ENCODE peak calls at places on chromosomes 12 and 14, in nine cellular contexts. One of them, this sample, is unnamed.

GRCh38 chr14:67335781-67336180 is 23.8 kb downstream of the ATP6V1D start:
- DNase-seq in CD8-positive, alpha-beta T cell: no peak
- DNase-seq in adipocyte: peak; percentile 33
- DNase-seq in CD4-positive, alpha-beta memory T cell: peak; percentile 4
- DNase-seq in OCI-LY7: peak; percentile 34
- DNase-seq in thyroid gland: no peak
- DNase-seq in mammary epithelial cell: no peak
- DNase-seq in aorta: no peak
- DNase-seq in thoracic aorta: no peak
- DNase-seq in this sample: no peak

GRCh38 chr12:52216807-52217206 is 16.2 kb upstream of the KRT7 start:
- DNase-seq in CD8-positive, alpha-beta T cell: no peak
- DNase-seq in adipocyte: no peak
- DNase-seq in CD4-positive, alpha-beta memory T cell: no peak
- DNase-seq in OCI-LY7: no peak
- DNase-seq in thyroid gland: peak; percentile 99
- DNase-seq in mammary epithelial cell: no peak
- DNase-seq in aorta: peak; percentile 79
- DNase-seq in thoracic aorta: no peak
- DNase-seq in this sample: no peak

GRCh38 chr12:5691943-5692342 is 253.1 kb downstream of the ANO2 start:
- DNase-seq in CD8-positive, alpha-beta T cell: no peak
- DNase-seq in adipocyte: peak; percentile 46
- DNase-seq in CD4-positive, alpha-beta memory T cell: no peak
- DNase-seq in OCI-LY7: no peak
- DNase-seq in thyroid gland: no peak
- DNase-seq in mammary epithelial cell: no peak
- DNase-seq in aorta: no peak
- DNase-seq in thoracic aorta: no peak
- DNase-seq in this sample: no peak

GRCh38 chr14:103628684-103629502 is at the start of gene KLC1:
- DNase-seq in CD8-positive, alpha-beta T cell: peak; percentile 85
- DNase-seq in adipocyte: peak; percentile 91
- DNase-seq in CD4-positive, alpha-beta memory T cell: peak; percentile 82
- DNase-seq in OCI-LY7: peak; percentile 79
- DNase-seq in thyroid gland: peak; percentile 82
- DNase-seq in mammary epithelial cell: peak; percentile 73
- DNase-seq in aorta: peak; percentile 96
- DNase-seq in thoracic aorta: peak; percentile 40
- DNase-seq in this sample: peak; percentile 72

GRCh38 chr12:132583311-132583710 is 27.1 kb downstream of the LRCOL1 start:
- DNase-seq in CD8-positive, alpha-beta T cell: no peak
- DNase-seq in adipocyte: no peak
- DNase-seq in CD4-positive, alpha-beta memory T cell: no peak
- DNase-seq in OCI-LY7: no peak
- DNase-seq in thyroid gland: no peak
- DNase-seq in mammary epithelial cell: no peak
- DNase-seq in aorta: no peak
- DNase-seq in thoracic aorta: no peak
- DNase-seq in this sample: no peak

GRCh38 chr14:58639842-58640484 is 2.2 kb downstream of the DACT1 start:
- DNase-seq in CD8-positive, alpha-beta T cell: no peak
- DNase-seq in adipocyte: peak; percentile 92
- DNase-seq in CD4-positive, alpha-beta memory T cell: no peak
- DNase-seq in OCI-LY7: peak; percentile 12
- DNase-seq in thyroid gland: peak; percentile 54
- DNase-seq in mammary epithelial cell: peak; percentile 59
- DNase-seq in aorta: no peak
- DNase-seq in thoracic aorta: no peak
- DNase-seq in this sample: no peak

GRCh38 chr12:98513379-98514318 is 1.7 kb upstream of the TMPO start:
- DNase-seq in CD8-positive, alpha-beta T cell: no peak
- DNase-seq in adipocyte: no peak
- DNase-seq in CD4-positive, alpha-beta memory T cell: no peak
- DNase-seq in OCI-LY7: peak; percentile 69
- DNase-seq in thyroid gland: no peak
- DNase-seq in mammary epithelial cell: no peak
- DNase-seq in aorta: no peak
- DNase-seq in thoracic aorta: no peak
- DNase-seq in this sample: no peak

GRCh38 chr14:104536942-104537612 is 42.5 kb upstream of the C14orf180 start:
- DNase-seq in CD8-positive, alpha-beta T cell: no peak
- DNase-seq in adipocyte: peak; percentile 17
- DNase-seq in CD4-positive, alpha-beta memory T cell: no peak
- DNase-seq in OCI-LY7: no peak
- DNase-seq in thyroid gland: peak; percentile 9
- DNase-seq in mammary epithelial cell: peak; percentile 79
- DNase-seq in aorta: no peak
- DNase-seq in thoracic aorta: no peak
- DNase-seq in this sample: no peak

GRCh38 chr12:2752676-2753371 is 41.9 kb upstream of the FKBP4 start:
- DNase-seq in CD8-positive, alpha-beta T cell: peak; percentile 87
- DNase-seq in adipocyte: peak; percentile 84
- DNase-seq in CD4-positive, alpha-beta memory T cell: peak; percentile 72
- DNase-seq in OCI-LY7: no peak
- DNase-seq in thyroid gland: peak; percentile 83
- DNase-seq in mammary epithelial cell: peak; percentile 55
- DNase-seq in aorta: peak; percentile 96
- DNase-seq in thoracic aorta: no peak
- DNase-seq in this sample: peak; percentile 62

GRCh38 chr12:27595231-27595642 is 71.2 kb downstream of the PPFIBP1 start:
- DNase-seq in CD8-positive, alpha-beta T cell: no peak
- DNase-seq in adipocyte: peak; percentile 94
- DNase-seq in CD4-positive, alpha-beta memory T cell: no peak
- DNase-seq in OCI-LY7: no peak
- DNase-seq in thyroid gland: peak; percentile 36
- DNase-seq in mammary epithelial cell: no peak
- DNase-seq in aorta: no peak
- DNase-seq in thoracic aorta: peak; percentile 65
- DNase-seq in this sample: no peak

GRCh38 chr12:96091833-96092232 is 56.4 kb upstream of the LTA4H start:
- DNase-seq in CD8-positive, alpha-beta T cell: no peak
- DNase-seq in adipocyte: no peak
- DNase-seq in CD4-positive, alpha-beta memory T cell: no peak
- DNase-seq in OCI-LY7: peak; percentile 10
- DNase-seq in thyroid gland: no peak
- DNase-seq in mammary epithelial cell: peak; percentile 69
- DNase-seq in aorta: no peak
- DNase-seq in thoracic aorta: no peak
- DNase-seq in this sample: no peak

GRCh38 chr12:55700255-55701018 is 7.3 kb downstream of the ITGA7 start:
- DNase-seq in CD8-positive, alpha-beta T cell: no peak
- DNase-seq in adipocyte: peak; percentile 43
- DNase-seq in CD4-positive, alpha-beta memory T cell: no peak
- DNase-seq in OCI-LY7: no peak
- DNase-seq in thyroid gland: no peak
- DNase-seq in mammary epithelial cell: peak; percentile 35
- DNase-seq in aorta: peak; percentile 84
- DNase-seq in thoracic aorta: no peak
- DNase-seq in this sample: no peak

GRCh38 chr12:71719647-71720370 is 33.9 kb downstream of the TMEM19 start:
- DNase-seq in CD8-positive, alpha-beta T cell: no peak
- DNase-seq in adipocyte: no peak
- DNase-seq in CD4-positive, alpha-beta memory T cell: no peak
- DNase-seq in OCI-LY7: no peak
- DNase-seq in thyroid gland: no peak
- DNase-seq in mammary epithelial cell: peak; percentile 95
- DNase-seq in aorta: no peak
- DNase-seq in thoracic aorta: no peak
- DNase-seq in this sample: no peak

GRCh38 chr14:106875503-106875902 is 1349.1 kb downstream of the TMEM121 start:
- DNase-seq in CD8-positive, alpha-beta T cell: peak; percentile 46
- DNase-seq in adipocyte: no peak
- DNase-seq in CD4-positive, alpha-beta memory T cell: no peak
- DNase-seq in OCI-LY7: peak; percentile 86
- DNase-seq in thyroid gland: no peak
- DNase-seq in mammary epithelial cell: no peak
- DNase-seq in aorta: no peak
- DNase-seq in thoracic aorta: no peak
- DNase-seq in this sample: no peak
- H3K9me3 ChIP-seq in CD8-positive, alpha-beta T cell: no peaks in the 10 kb centered on the region
- H3K9me3 ChIP-seq in adipocyte: no peaks in the 10 kb centered on the region
- H3K9me3 ChIP-seq in CD4-positive, alpha-beta memory T cell: no peaks in the 10 kb centered on the region
- H3K9me3 ChIP-seq in OCI-LY7: no peaks in the 10 kb centered on the region
- H3K9me3 ChIP-seq in thyroid gland: no peaks in the 10 kb centered on the region
- H3K9me3 ChIP-seq in mammary epithelial cell: no peaks in the 10 kb centered on the region
- H3K9me3 ChIP-seq in aorta: peaks cover 3% of the 10 kb centered on the region
- H3K9me3 ChIP-seq in thoracic aorta: no peaks in the 10 kb centered on the region
- H3K9me3 ChIP-seq in this sample: no peaks in the 10 kb centered on the region

DNA sequence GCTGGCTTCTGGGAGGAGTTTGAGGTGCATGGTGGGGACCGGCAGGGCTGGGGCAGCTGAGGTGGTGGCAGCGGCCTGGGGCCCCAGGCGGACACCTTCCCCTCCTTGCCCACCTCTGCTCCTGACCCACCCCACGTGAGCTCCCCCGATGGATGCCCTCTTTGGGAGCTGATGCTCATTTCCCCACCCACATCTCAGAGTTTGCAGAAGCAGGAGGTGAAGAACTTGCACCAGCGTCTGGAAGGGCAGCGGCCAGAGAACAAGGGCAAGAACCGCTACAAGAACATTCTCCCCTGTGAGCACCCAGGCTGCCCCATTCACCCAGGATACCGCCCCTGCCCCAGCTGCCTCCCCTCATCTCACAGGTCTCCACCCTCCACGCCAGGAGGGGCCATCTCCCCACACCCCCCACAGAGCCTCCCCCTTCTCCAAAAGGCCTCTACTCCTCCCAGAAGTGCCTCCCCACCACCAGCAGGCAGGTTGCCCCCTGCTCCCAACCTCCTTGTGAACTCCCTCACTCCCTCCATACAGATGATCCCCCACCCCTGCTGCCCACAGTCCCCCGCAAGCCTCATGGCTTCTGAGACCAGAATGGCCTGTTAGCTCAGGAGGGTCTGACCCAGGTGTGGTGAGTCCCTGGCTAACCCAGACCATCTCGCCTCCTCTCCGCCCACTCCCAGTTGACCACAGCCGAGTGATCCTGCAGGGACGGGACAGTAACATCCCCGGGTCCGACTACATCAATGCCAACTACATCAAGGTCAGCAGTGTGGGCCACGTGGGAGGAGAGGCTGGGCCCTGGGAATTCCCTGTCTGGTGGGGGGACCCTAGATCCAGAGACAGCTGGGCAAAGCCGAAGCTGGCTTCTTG is 4.5 kb downstream of the PTPN6 start:
- DNase-seq in CD8-positive, alpha-beta T cell: no peak
- DNase-seq in adipocyte: no peak
- DNase-seq in CD4-positive, alpha-beta memory T cell: no peak
- DNase-seq in OCI-LY7: no peak
- DNase-seq in thyroid gland: no peak
- DNase-seq in mammary epithelial cell: no peak
- DNase-seq in aorta: peak; percentile 57
- DNase-seq in thoracic aorta: no peak
- DNase-seq in this sample: no peak
- H3K9me3 ChIP-seq in CD8-positive, alpha-beta T cell: no peaks in the 10 kb centered on the region
- H3K9me3 ChIP-seq in adipocyte: no peaks in the 10 kb centered on the region
- H3K9me3 ChIP-seq in CD4-positive, alpha-beta memory T cell: no peaks in the 10 kb centered on the region
- H3K9me3 ChIP-seq in OCI-LY7: no peaks in the 10 kb centered on the region
- H3K9me3 ChIP-seq in thyroid gland: no peaks in the 10 kb centered on the region
- H3K9me3 ChIP-seq in mammary epithelial cell: no peaks in the 10 kb centered on the region
- H3K9me3 ChIP-seq in aorta: no peaks in the 10 kb centered on the region
- H3K9me3 ChIP-seq in thoracic aorta: no peaks in the 10 kb centered on the region
- H3K9me3 ChIP-seq in this sample: no peaks in the 10 kb centered on the region

GRCh38 chr12:131093971-131094830 is 140.5 kb downstream of the ADGRD1 start:
- DNase-seq in CD8-positive, alpha-beta T cell: no peak
- DNase-seq in adipocyte: no peak
- DNase-seq in CD4-positive, alpha-beta memory T cell: no peak
- DNase-seq in OCI-LY7: no peak
- DNase-seq in thyroid gland: no peak
- DNase-seq in mammary epithelial cell: no peak
- DNase-seq in aorta: peak; percentile 45
- DNase-seq in thoracic aorta: no peak
- DNase-seq in this sample: no peak
- H3K9me3 ChIP-seq in CD8-positive, alpha-beta T cell: no peaks in the 10 kb centered on the region
- H3K9me3 ChIP-seq in adipocyte: no peaks in the 10 kb centered on the region
- H3K9me3 ChIP-seq in CD4-positive, alpha-beta memory T cell: no peaks in the 10 kb centered on the region
- H3K9me3 ChIP-seq in OCI-LY7: no peaks in the 10 kb centered on the region
- H3K9me3 ChIP-seq in thyroid gland: no peaks in the 10 kb centered on the region
- H3K9me3 ChIP-seq in mammary epithelial cell: peaks cover 22% of the 10 kb centered on the region
- H3K9me3 ChIP-seq in aorta: no peaks in the 10 kb centered on the region
- H3K9me3 ChIP-seq in thoracic aorta: no peaks in the 10 kb centered on the region
- H3K9me3 ChIP-seq in this sample: no peaks in the 10 kb centered on the region

GRCh38 chr14:98259881-98260280 is 1012.1 kb downstream of the BCL11B start:
- DNase-seq in CD8-positive, alpha-beta T cell: no peak
- DNase-seq in adipocyte: no peak
- DNase-seq in CD4-positive, alpha-beta memory T cell: no peak
- DNase-seq in OCI-LY7: no peak
- DNase-seq in thyroid gland: no peak
- DNase-seq in mammary epithelial cell: peak; percentile 64
- DNase-seq in aorta: no peak
- DNase-seq in thoracic aorta: no peak
- DNase-seq in this sample: no peak
- H3K9me3 ChIP-seq in CD8-positive, alpha-beta T cell: no peaks in the 10 kb centered on the region
- H3K9me3 ChIP-seq in adipocyte: no peaks in the 10 kb centered on the region
- H3K9me3 ChIP-seq in CD4-positive, alpha-beta memory T cell: no peaks in the 10 kb centered on the region
- H3K9me3 ChIP-seq in OCI-LY7: no peaks in the 10 kb centered on the region
- H3K9me3 ChIP-seq in thyroid gland: no peaks in the 10 kb centered on the region
- H3K9me3 ChIP-seq in mammary epithelial cell: no peaks in the 10 kb centered on the region
- H3K9me3 ChIP-seq in aorta: peaks cover 2% of the 10 kb centered on the region
- H3K9me3 ChIP-seq in thoracic aorta: no peaks in the 10 kb centered on the region
- H3K9me3 ChIP-seq in this sample: no peaks in the 10 kb centered on the region

DNA sequence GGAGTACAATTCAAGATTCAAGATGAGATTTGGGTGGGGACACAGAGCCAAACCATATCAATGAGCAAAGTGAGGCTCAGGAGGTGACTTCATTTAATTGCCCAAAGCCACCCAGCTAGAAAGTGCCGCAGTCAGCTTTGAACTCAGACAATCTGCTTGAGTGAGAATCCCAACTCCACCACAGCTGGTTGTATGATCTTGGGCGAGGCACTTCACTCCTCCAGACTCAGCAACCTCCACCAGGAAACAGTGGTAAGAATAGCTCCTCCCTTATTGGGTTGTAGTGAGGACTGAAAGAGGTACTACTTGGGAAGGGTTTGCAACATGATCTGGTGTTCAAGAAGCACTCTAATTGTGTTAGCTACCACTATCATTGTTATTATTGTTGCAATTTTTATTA is 129.2 kb upstream of the RFLNA start:
- DNase-seq in CD8-positive, alpha-beta T cell: no peak
- DNase-seq in adipocyte: no peak
- DNase-seq in CD4-positive, alpha-beta memory T cell: no peak
- DNase-seq in OCI-LY7: no peak
- DNase-seq in thyroid gland: no peak
- DNase-seq in mammary epithelial cell: no peak
- DNase-seq in aorta: no peak
- DNase-seq in thoracic aorta: no peak
- DNase-seq in this sample: no peak
- H3K9me3 ChIP-seq in CD8-positive, alpha-beta T cell: no peaks in the 10 kb centered on the region
- H3K9me3 ChIP-seq in adipocyte: peaks cover 6% of the 10 kb centered on the region
- H3K9me3 ChIP-seq in CD4-positive, alpha-beta memory T cell: no peaks in the 10 kb centered on the region
- H3K9me3 ChIP-seq in OCI-LY7: no peaks in the 10 kb centered on the region
- H3K9me3 ChIP-seq in thyroid gland: no peaks in the 10 kb centered on the region
- H3K9me3 ChIP-seq in mammary epithelial cell: no peaks in the 10 kb centered on the region
- H3K9me3 ChIP-seq in aorta: no peaks in the 10 kb centered on the region
- H3K9me3 ChIP-seq in thoracic aorta: no peaks in the 10 kb centered on the region
- H3K9me3 ChIP-seq in this sample: no peaks in the 10 kb centered on the region

This sample was measured in T-helper 17 cell.